ENCODE peak calls at places on chromosomes 5 and 9, in five cellular contexts. H is ovary, Z is IMR-90, X is stomach, T is neural progenitor cell. F is an unnamed sample. For H3K36me3 and H3K4me1, the result is how much of the 10 kb centered on the place peaks cover.

GRCh38 chr9:103574056-103574455 is 520.1 kb upstream of the SMC2 start:
- DNase-seq in H (no peak), Z (no peak), X (no peak), T (no peak), F (no peak)

GRCh38 chr5:130141689-130142320 is 237.5 kb downstream of the CHSY3 start:
- DNase-seq in H (no peak), Z (no peak), X (no peak), T (peak), F (no peak)

GRCh38 chr9:124286292-124286931 is 28.7 kb downstream of the NEK6 start:
- DNase-seq in H (no peak), Z (peak), X (peak), T (no peak), F (no peak)

GRCh38 chr9:14096182-14096922 is 217.6 kb downstream of the NFIB start:
- DNase-seq in H (no peak), Z (peak), X (peak), T (peak), F (peak)

GRCh38 chr5:14407746-14408175 is 173.8 kb upstream of the OTULINL start:
- DNase-seq in H (no peak), Z (no peak), X (no peak), T (no peak), F (peak)

GRCh38 chr9:127311239-127311741 is 46.7 kb downstream of the GARNL3 start:
- DNase-seq in H (no peak), Z (peak), X (peak), T (peak), F (peak)

GRCh38 chr5:161287436-161287835 is 259.1 kb downstream of the GABRB2 start:
- DNase-seq in H (no peak), Z (no peak), X (no peak), T (no peak), F (no peak)

GRCh38 chr9:75855509-75855908 is 35.0 kb upstream of the PCSK5 start:
- DNase-seq in H (no peak), Z (peak), X (no peak), T (peak), F (no peak)

GRCh38 chr5:80117446-80117845 is 82.3 kb downstream of the THBS4 start:
- DNase-seq in H (no peak), Z (no peak), X (no peak), T (no peak), F (no peak)

GRCh38 chr9:83707518-83707767 is 315 bp downstream of the UBQLN1 start:
- DNase-seq in H (no peak), Z (no peak), X (peak), T (no peak), F (no peak)

GRCh38 chr5:173973614-173973969 is 15.4 kb upstream of the C5orf47 start:
- DNase-seq in H (no peak), Z (no peak), X (peak), T (peak), F (peak)

DNA sequence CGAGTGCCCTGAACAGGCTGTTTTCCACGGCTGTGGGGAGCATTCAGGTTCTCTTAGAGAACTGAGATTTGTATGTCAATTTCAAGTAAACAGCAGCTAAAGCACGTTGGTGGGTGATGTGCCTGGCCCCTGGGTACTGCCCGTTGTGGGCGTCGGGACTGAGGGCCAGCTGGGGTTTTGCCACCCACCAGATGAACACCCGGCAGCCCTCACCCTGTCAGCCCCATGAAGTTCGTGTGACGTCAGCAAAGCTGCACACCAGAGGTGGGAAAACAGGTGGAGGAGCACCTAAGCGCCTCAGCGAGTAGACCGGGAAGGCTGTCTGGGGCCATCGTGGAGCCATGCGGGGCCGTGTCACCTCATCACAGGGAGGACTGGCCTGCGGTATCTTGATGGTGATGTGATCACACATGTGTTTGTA is 9.2 kb downstream of the CEP72 start:
- DNase-seq in H (no peak), Z (no peak), X (no peak), T (no peak), F (peak)
- H3K36me3 ChIP-seq in H (under half), Z (under half), X (half or more), T (under half), F (under half)

DNA sequence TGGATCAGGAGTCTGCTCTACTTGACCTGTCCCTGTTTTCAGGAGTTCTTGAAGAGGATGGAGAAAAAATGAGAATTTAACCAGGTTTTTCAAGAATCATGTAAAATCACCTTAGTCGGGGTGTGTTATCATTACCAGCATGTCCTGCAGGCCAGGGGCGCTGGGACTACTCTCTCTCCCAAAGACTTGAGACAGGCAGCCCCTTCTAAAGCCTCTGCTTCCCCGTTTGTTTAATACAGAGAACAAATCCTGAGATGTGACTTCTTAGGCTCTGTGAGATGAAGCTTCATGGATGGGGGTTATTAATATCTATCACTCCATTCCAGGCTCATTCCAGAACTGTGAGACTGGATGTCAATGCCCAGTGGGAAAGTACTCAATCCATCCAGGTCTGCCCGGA is 3.0 kb downstream of the PAX5 start:
- DNase-seq in H (no peak), Z (no peak), X (no peak), T (no peak), F (no peak)
- H3K4me1 ChIP-seq in H (under half), Z (under half), X (under half), T (half or more), F (half or more)

GRCh38 chr9:132040808-132041207 is 38.9 kb downstream of the MED27 start:
- DNase-seq in H (no peak), Z (no peak), X (no peak), T (no peak), F (no peak)

GRCh38 chr9:132044176-132044880 is 35.3 kb downstream of the MED27 start:
- DNase-seq in H (no peak), Z (peak), X (no peak), T (no peak), F (no peak)

GRCh38 chr9:132041825-132042224 is 37.8 kb downstream of the MED27 start:
- DNase-seq in H (no peak), Z (no peak), X (no peak), T (no peak), F (no peak)

GRCh38 chr9:132043708-132044107 is 36.0 kb downstream of the MED27 start:
- DNase-seq in H (no peak), Z (no peak), X (no peak), T (no peak), F (no peak)

GRCh38 chr9:132042324-132042723 is 37.3 kb downstream of the MED27 start:
- DNase-seq in H (no peak), Z (peak), X (no peak), T (no peak), F (no peak)
- TF ChIP-seq CTCF in H (no peak), Z (no peak), X (no peak), T (no peak), F (no peak)

GRCh38 chr9:133369419-133369818 is 6.4 kb downstream of the SURF4 start:
- DNase-seq in H (no peak), Z (no peak), X (no peak), T (no peak), F (no peak)

GRCh38 chr9:133366435-133366834 is 9.4 kb downstream of the SURF4 start:
- DNase-seq in H (no peak), Z (no peak), X (no peak), T (no peak), F (no peak)

GRCh38 chr9:133368249-133368881 is 7.5 kb downstream of the SURF4 start:
- DNase-seq in H (no peak), Z (no peak), X (no peak), T (no peak), F (no peak)

GRCh38 chr9:133367778-133368177 is 8.1 kb downstream of the SURF4 start:
- DNase-seq in H (no peak), Z (no peak), X (no peak), T (no peak), F (no peak)

DNA sequence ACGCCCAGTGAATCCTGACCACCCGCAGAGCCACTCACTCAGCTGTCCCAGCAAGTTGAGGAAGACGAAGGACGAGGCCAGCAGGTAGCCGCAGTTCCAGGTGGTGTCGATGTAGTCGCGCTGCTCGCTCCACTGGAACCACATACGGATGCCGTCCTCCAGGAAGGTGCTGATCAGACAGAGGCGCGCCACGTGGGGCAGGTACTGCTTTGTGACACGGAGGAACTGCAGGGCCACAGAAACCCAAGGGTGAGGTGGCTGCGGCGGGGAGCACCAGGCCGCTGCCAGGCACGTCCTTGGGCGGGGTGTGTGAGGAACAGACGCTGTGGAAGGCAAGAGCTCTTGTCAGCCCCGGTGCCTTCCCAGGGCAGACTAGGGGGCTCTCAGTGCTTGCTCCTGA is 8.6 kb downstream of the SURF4 start:
- DNase-seq in H (no peak), Z (no peak), X (no peak), T (no peak), F (no peak)
- H3K36me3 ChIP-seq in H (under half), Z (half or more), X (half or more), T (under half), F (half or more)

DNA sequence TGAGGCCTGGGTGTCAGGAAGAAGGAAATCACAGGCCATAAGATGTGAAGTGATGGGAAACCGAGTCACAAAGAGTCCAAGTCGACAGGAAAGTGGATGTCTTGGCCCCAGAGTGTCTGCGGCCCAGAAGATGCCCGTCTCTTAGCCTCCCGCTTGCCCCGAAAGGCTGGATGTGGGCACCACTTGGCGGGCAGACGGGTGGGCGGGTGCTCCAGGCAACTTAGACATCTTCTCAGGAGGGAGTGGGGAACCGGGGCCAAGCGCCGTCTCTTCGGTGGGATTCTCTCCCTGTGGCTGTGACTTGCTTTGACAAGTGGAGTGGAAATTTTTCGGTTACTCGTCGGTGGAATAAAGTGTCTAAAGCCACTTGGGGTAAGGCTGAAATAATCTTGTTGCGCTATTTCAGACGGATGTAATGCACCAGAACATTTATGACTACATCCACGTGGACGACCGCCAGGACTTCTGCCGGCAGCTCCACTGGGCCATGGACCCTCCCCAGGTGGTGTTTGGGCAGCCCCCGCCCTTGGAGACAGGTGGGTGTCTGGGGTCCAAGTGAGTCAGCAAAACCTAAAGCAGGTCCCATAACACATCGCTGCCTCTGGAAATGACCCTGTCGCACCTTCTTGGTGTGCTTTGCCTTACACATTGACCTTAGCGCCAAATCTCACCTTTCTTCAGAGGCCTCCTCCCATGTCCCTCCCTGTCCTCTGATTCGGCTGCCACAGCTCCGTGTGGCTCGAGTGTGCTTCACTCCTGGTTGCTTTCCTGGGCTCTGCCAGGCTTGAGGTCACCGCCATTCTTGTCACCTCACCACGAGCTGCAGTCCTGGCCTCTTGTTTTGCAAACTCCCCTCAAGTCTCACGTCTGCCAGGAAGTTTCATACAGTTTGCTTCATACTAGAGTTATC is 20.4 kb upstream of the EXOC3 start:
- DNase-seq in H (no peak), Z (no peak), X (no peak), T (no peak), F (no peak)
- H3K4me1 ChIP-seq in H (under half), Z (under half), X (under half), T (under half), F (under half)

DNA sequence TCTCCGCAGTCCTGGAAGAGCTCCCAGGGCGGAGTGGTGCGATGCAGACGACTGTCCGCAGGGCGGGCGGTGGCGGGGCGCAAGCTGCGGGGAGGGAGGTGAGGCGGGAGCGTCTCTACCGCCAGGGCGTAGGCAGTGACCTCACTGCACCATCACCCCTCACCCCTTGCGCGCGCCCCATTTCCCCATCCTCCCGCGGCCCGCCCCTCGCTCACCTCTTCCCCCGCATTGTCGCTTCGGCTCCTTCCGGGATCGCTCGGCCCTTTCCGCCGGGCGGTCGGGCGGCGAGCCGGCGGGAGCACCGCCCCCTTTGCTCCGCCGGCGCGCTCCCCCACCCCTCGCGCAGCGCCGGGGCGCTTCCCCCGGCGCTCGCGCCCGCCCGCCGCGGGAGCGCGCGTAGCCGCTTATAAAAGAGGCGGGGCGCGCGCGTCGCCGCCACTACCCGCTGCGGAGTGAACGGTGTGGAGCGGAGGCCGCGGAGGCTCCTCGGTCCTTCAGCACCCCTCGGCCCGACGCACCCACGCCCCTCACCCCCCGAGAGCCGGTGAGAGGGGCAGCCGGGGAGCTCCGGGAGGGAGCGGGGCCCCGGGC is at the start of gene SPTAN1:
- DNase-seq in H (peak), Z (peak), X (peak), T (peak), F (peak)
- TF ChIP-seq CTCF in H (no peak), Z (no peak), X (no peak), T (peak), F (no peak)

GRCh38 chr5:120895659-120896058 is 431.6 kb downstream of the PRR16 start:
- DNase-seq in H (no peak), Z (no peak), X (no peak), T (no peak), F (no peak)
- H3K36me3 ChIP-seq in H (under half), Z (under half), X (under half), T (under half), F (under half)